ENCODE peak calls at places on chromosomes 6 and 20, in seven cellular contexts. J is H1, E is mesendoderm, T is mesenchymal stem cell, D is IMR-90, G is H9, A is trophoblast cell. M is an unnamed sample.

GRCh38 chr20:8509809-8510208 is 377.7 kb downstream of the PLCB1 start:
- DNase-seq in J (no peak), A (no peak), E (no peak), T (no peak), D (no peak), G (no peak), M (no peak)

GRCh38 chr6:149567846-149568585 is 1.8 kb downstream of the GINM1 start:
- DNase-seq in J (no peak), E (no peak), T (peak; percentile 8), G (no peak), D (no peak), A (no peak), M (no peak)

GRCh38 chr6:136184738-136185137 is 65.4 kb downstream of the MTFR2 start:
- DNase-seq in E (no peak), D (no peak), T (no peak), J (no peak), A (no peak), G (no peak), M (no peak)

GRCh38 chr6:75691012-75691411 is 58.0 kb upstream of the MYO6 start:
- DNase-seq in T (peak; percentile 23), J (no peak), A (peak; percentile 57), D (peak; percentile 31), G (no peak), E (peak; percentile 8), M (no peak)

GRCh38 chr20:32135983-32136515 is 26.5 kb downstream of the TM9SF4 start:
- DNase-seq in A (peak; percentile 97), E (no peak), D (no peak), J (no peak), G (no peak), T (no peak), M (no peak)

GRCh38 chr6:157098999-157099398 is 224.3 kb downstream of the TMEM242 start:
- DNase-seq in A (no peak), J (no peak), E (no peak), G (no peak), T (no peak), D (no peak), M (no peak)

GRCh38 chr6:42742116-42742894 is 3.6 kb downstream of the TBCC start:
- DNase-seq in A (no peak), E (no peak), J (no peak), T (peak; percentile 81), D (peak; percentile 68), G (no peak), M (no peak)

GRCh38 chr6:133740218-133740617 is 148.7 kb upstream of the TCF21 start:
- DNase-seq in A (no peak), D (no peak), E (no peak), G (no peak), J (no peak), T (no peak), M (no peak)

GRCh38 chr6:134145786-134146185 is 93.4 kb upstream of the SLC2A12 start:
- DNase-seq in A (no peak), D (peak; percentile 75), E (peak; percentile 23), G (no peak), J (no peak), T (no peak), M (no peak)

GRCh38 chr6:25193147-25193864 is 85.9 kb upstream of the CARMIL1 start:
- DNase-seq in A (no peak), J (no peak), D (peak; percentile 95), G (no peak), E (no peak), T (peak; percentile 93), M (no peak)

GRCh38 chr6:38774933-38775707 is 60.0 kb downstream of the DNAH8 start:
- DNase-seq in D (no peak), E (no peak), T (no peak), G (no peak), A (no peak), J (no peak), M (no peak)

GRCh38 chr6:144745434-144745833 is 460.3 kb downstream of the UTRN start:
- DNase-seq in J (no peak), T (no peak), G (no peak), D (no peak), A (no peak), E (no peak), M (no peak)

GRCh38 chr6:15439410-15440022 is 193.6 kb downstream of the JARID2 start:
- DNase-seq in A (no peak), J (no peak), E (peak; percentile 83), G (no peak), T (peak; percentile 48), D (no peak), M (peak; percentile 18)

GRCh38 chr20:15455279-15455678 is 1117.9 kb upstream of the FLRT3 start:
- DNase-seq in G (no peak), E (no peak), J (no peak), T (no peak), A (no peak), D (no peak), M (no peak)

GRCh38 chr20:48739395-48740268 is 88.2 kb downstream of the PREX1 start:
- DNase-seq in E (no peak), T (no peak), J (no peak), G (no peak), A (no peak), D (no peak), M (no peak)

GRCh38 chr6:132147530-132148011 is 196.4 kb upstream of the CCN2 start:
- DNase-seq in D (peak; percentile 91), T (peak; percentile 18), E (peak; percentile 74), J (no peak), A (no peak), G (no peak), M (no peak)

GRCh38 chr20:24443436-24443835 is 26.0 kb upstream of the SYNDIG1 start:
- DNase-seq in E (peak; percentile 77), T (no peak), G (peak; percentile 88), A (no peak), J (no peak), D (no peak), M (no peak)

GRCh38 chr6:157063176-157063934 is 260.0 kb downstream of the TMEM242 start:
- DNase-seq in D (no peak), J (no peak), A (peak; percentile 91), G (no peak), E (no peak), T (no peak), M (no peak)

GRCh38 chr20:57553376-57554018 is 7.4 kb upstream of the PCK1 start:
- DNase-seq in G (no peak), T (no peak), D (no peak), E (no peak), A (no peak), J (no peak), M (no peak)

GRCh38 chr6:78909391-78909790 is 42.0 kb downstream of the IRAK1BP1 start:
- DNase-seq in A (no peak), J (no peak), E (no peak), D (peak; percentile 53), T (peak; percentile 33), G (no peak), M (no peak)

GRCh38 chr6:135904666-135905065 is 53.2 kb downstream of the PDE7B start:
- DNase-seq in J (no peak), A (no peak), E (no peak), D (peak; percentile 62), G (no peak), T (no peak), M (no peak)

GRCh38 chr6:135906542-135906941 is 55.0 kb downstream of the PDE7B start:
- DNase-seq in E (no peak), A (peak; percentile 18), J (no peak), D (peak; percentile 79), T (peak; percentile 37), G (no peak), M (no peak)

GRCh38 chr6:111844376-111844775 is 28.9 kb downstream of the FYN start:
- DNase-seq in D (no peak), G (no peak), T (no peak), E (no peak), A (no peak), J (no peak), M (no peak)

GRCh38 chr20:1376453-1377270 is 16.2 kb downstream of the FKBP1A start:
- DNase-seq in G (no peak), E (no peak), D (no peak), A (peak; percentile 22), T (no peak), J (no peak), M (no peak)

GRCh38 chr6:20778917-20779316 is 244.7 kb downstream of the CDKAL1 start:
- DNase-seq in E (no peak), D (no peak), J (no peak), G (no peak), T (no peak), A (no peak), M (no peak)

GRCh38 chr20:60292001-60292520 is 333.8 kb downstream of the CDH26 start:
- DNase-seq in E (no peak), T (no peak), J (no peak), A (no peak), D (no peak), G (no peak), M (no peak)

GRCh38 chr6:129502261-129502660 is 207.7 kb downstream of the ARHGAP18 start:
- DNase-seq in A (no peak), T (no peak), D (peak; percentile 23), E (no peak), J (no peak), G (no peak), M (no peak)

GRCh38 chr6:154060076-154060475 is 21.0 kb downstream of the OPRM1 start:
- DNase-seq in D (no peak), G (no peak), J (no peak), A (no peak), T (no peak), E (no peak), M (no peak)
- H2AK5ac ChIP-seq in D (no peak overlapping the region), G (no peak overlapping the region), J (no peak overlapping the region), A (no peak overlapping the region), T (no peak overlapping the region), E (no peak overlapping the region), M (no peak overlapping the region)

DNA sequence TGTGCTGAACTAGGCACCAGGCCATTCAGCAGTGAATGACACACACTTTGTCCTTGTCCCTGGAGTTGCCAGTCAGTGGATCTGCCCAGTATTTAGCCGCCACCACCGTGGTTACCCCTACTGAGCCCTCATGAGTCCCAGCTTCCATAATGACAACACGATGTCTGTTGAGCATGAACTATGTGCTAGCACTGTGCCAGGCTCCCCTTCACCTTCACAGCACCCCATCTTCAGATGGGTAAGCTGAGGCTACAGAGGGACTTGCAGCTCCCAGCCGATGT is 10.1 kb downstream of the PACSIN1 start:
- DNase-seq in T (no peak), A (no peak), J (no peak), G (no peak), E (no peak), D (no peak), M (no peak)
- H2AK5ac ChIP-seq in T (no peak overlapping the region), A (no peak overlapping the region), J (no peak overlapping the region), G (no peak overlapping the region), E (no peak overlapping the region), D (no peak overlapping the region), M (peak overlapping the region; percentile 78)

GRCh38 chr20:63257629-63258028 is 3.4 kb upstream of the NKAIN4 start:
- DNase-seq in G (no peak), A (no peak), D (no peak), E (no peak), J (no peak), T (no peak), M (no peak)
- H2AK5ac ChIP-seq in G (no peak overlapping the region), A (no peak overlapping the region), D (no peak overlapping the region), E (no peak overlapping the region), J (peak overlapping the region; percentile 91), T (no peak overlapping the region), M (peak overlapping the region; percentile 17)

GRCh38 chr6:3260772-3261517 is 2.2 kb downstream of the PSMG4 start:
- DNase-seq in G (no peak), E (no peak), D (no peak), J (no peak), T (no peak), A (no peak), M (no peak)
- H2AK5ac ChIP-seq in G (no peak overlapping the region), E (no peak overlapping the region), D (no peak overlapping the region), J (peak overlapping the region; percentile 39), T (no peak overlapping the region), A (no peak overlapping the region), M (no peak overlapping the region)